ENCODE peak calls at places on chromosomes 1 and 21, in eight cellular contexts. R, E, C, N, G, J, S and K are unnamed samples.

GRCh38 chr1:49556676-49557234 is 467.0 kb downstream of the AGBL4 start:
- DNase-seq in R (no peak), E (no peak), C (no peak), N (no peak), G (no peak), J (no peak), S (no peak), K (no peak)

GRCh38 chr1:30522031-30523004 is 201.1 kb downstream of the MATN1 start:
- DNase-seq in R (peak), E (peak), C (peak), N (peak), G (peak), J (no peak), S (no peak), K (peak)

GRCh38 chr21:38250991-38251418 is 5.8 kb upstream of the KCNJ15 start:
- DNase-seq in R (no peak), E (no peak), C (no peak), N (no peak), G (no peak), J (no peak), S (no peak), K (no peak)

GRCh38 chr1:157199421-157199755 is 61.2 kb upstream of the ETV3 start:
- DNase-seq in R (no peak), E (no peak), C (peak), N (peak), G (peak), J (no peak), S (no peak), K (no peak)

GRCh38 chr1:162992945-162993344 is 76.2 kb upstream of the RGS4 start:
- DNase-seq in R (no peak), E (no peak), C (no peak), N (no peak), G (no peak), J (no peak), S (no peak), K (no peak)

GRCh38 chr1:21955058-21955457 is 17.9 kb upstream of the HSPG2 start:
- DNase-seq in R (peak), E (no peak), C (no peak), N (no peak), G (no peak), J (no peak), S (no peak), K (peak)

GRCh38 chr1:205575294-205575885 is 56.4 kb downstream of the ELK4 start:
- DNase-seq in R (no peak), E (no peak), C (no peak), N (no peak), G (no peak), J (no peak), S (no peak), K (no peak)

GRCh38 chr1:24190970-24191570 is 4.0 kb upstream of the IFNLR1 start:
- DNase-seq in R (no peak), E (no peak), C (no peak), N (no peak), G (no peak), J (peak), S (peak), K (no peak)

GRCh38 chr1:115319706-115320105 is 18.3 kb downstream of the NGF start:
- DNase-seq in R (no peak), E (no peak), C (no peak), N (no peak), G (no peak), J (no peak), S (no peak), K (no peak)

GRCh38 chr1:155206891-155207577 is 663 bp downstream of the THBS3 start:
- DNase-seq in R (peak), E (peak), C (peak), N (peak), G (peak), J (peak), S (peak), K (peak)

GRCh38 chr1:211616231-211617031 is 37.5 kb upstream of the SLC30A1 start:
- DNase-seq in R (peak), E (no peak), C (no peak), N (no peak), G (no peak), J (no peak), S (no peak), K (peak)

GRCh38 chr21:20997308-20997632 is 939 bp upstream of the NCAM2 start:
- DNase-seq in R (peak), E (peak), C (no peak), N (no peak), G (no peak), J (no peak), S (no peak), K (peak)

GRCh38 chr1:19028110-19028509 is 71.6 kb upstream of the IFFO2 start:
- DNase-seq in R (no peak), E (no peak), C (no peak), N (no peak), G (no peak), J (no peak), S (no peak), K (no peak)

GRCh38 chr1:9315411-9316079 is 22.9 kb downstream of the SPSB1 start:
- DNase-seq in R (no peak), E (no peak), C (no peak), N (peak), G (peak), J (no peak), S (no peak), K (peak)

GRCh38 chr1:63557365-63557987 is 34.2 kb downstream of the EFCAB7 start:
- DNase-seq in R (no peak), E (peak), C (peak), N (peak), G (peak), J (no peak), S (peak), K (peak)

GRCh38 chr1:99680258-99680657 is 34.3 kb downstream of the PALMD start:
- DNase-seq in R (no peak), E (no peak), C (no peak), N (peak), G (peak), J (no peak), S (no peak), K (no peak)

GRCh38 chr21:36337099-36337509 is 17.1 kb downstream of the MORC3 start:
- DNase-seq in R (no peak), E (no peak), C (peak), N (peak), G (peak), J (no peak), S (no peak), K (no peak)

GRCh38 chr1:244102051-244102450 is 51.0 kb downstream of the ZBTB18 start:
- DNase-seq in R (no peak), E (no peak), C (no peak), N (no peak), G (no peak), J (no peak), S (no peak), K (no peak)

GRCh38 chr1:20192364-20192763 is 6.0 kb upstream of the PLA2G2C start:
- DNase-seq in R (no peak), E (no peak), C (no peak), N (no peak), G (peak), J (no peak), S (no peak), K (no peak)

GRCh38 chr1:173418107-173418985 is 58.8 kb upstream of the PRDX6 start:
- DNase-seq in R (no peak), E (no peak), C (no peak), N (peak), G (peak), J (peak), S (no peak), K (no peak)

GRCh38 chr1:36743286-36744005 is 260.7 kb upstream of the CSF3R start:
- DNase-seq in R (no peak), E (no peak), C (no peak), N (no peak), G (no peak), J (no peak), S (no peak), K (no peak)

GRCh38 chr1:239315623-239316217 is 70.6 kb upstream of the CHRM3 start:
- DNase-seq in R (no peak), E (no peak), C (no peak), N (no peak), G (no peak), J (no peak), S (no peak), K (no peak)

GRCh38 chr1:197145451-197146029 is 929 bp downstream of the ASPM start:
- DNase-seq in R (no peak), E (peak), C (no peak), N (no peak), G (no peak), J (no peak), S (no peak), K (no peak)

GRCh38 chr21:17387030-17387617 is 125.7 kb upstream of the CXADR start:
- DNase-seq in R (no peak), E (peak), C (peak), N (peak), G (peak), J (no peak), S (peak), K (peak)

GRCh38 chr21:32795802-32796489 is 24.4 kb upstream of the PAXBP1 start:
- DNase-seq in R (no peak), E (no peak), C (no peak), N (no peak), G (no peak), J (no peak), S (no peak), K (no peak)

GRCh38 chr1:151511636-151512215 is 539 bp downstream of the CGN start:
- DNase-seq in R (no peak), E (peak), C (no peak), N (peak), G (no peak), J (peak), S (peak), K (peak)

GRCh38 chr1:34858901-34859441 is 578 bp downstream of the SMIM12 start:
- DNase-seq in R (peak), E (peak), C (no peak), N (peak), G (peak), J (no peak), S (peak), K (no peak)

GRCh38 chr1:186050360-186050759 is 316.2 kb downstream of the HMCN1 start:
- DNase-seq in R (no peak), E (no peak), C (peak), N (peak), G (no peak), J (no peak), S (no peak), K (no peak)

GRCh38 chr1:206535853-206536188 is 28.5 kb downstream of the RASSF5 start:
- DNase-seq in R (no peak), E (no peak), C (no peak), N (no peak), G (no peak), J (no peak), S (no peak), K (no peak)

GRCh38 chr1:201250326-201251011 is 32.8 kb upstream of the PKP1 start:
- DNase-seq in R (no peak), E (no peak), C (no peak), N (no peak), G (no peak), J (no peak), S (no peak), K (no peak)

GRCh38 chr21:43810505-43811261 is 21.3 kb downstream of the RRP1 start:
- DNase-seq in R (peak), E (peak), C (peak), N (peak), G (peak), J (peak), S (peak), K (peak)

GRCh38 chr1:226682841-226683800 is 56.0 kb downstream of the ITPKB start:
- DNase-seq in R (no peak), E (no peak), C (no peak), N (no peak), G (no peak), J (no peak), S (no peak), K (no peak)

GRCh38 chr1:32989160-32989894 is 24.7 kb upstream of the RNF19B start:
- DNase-seq in R (peak), E (peak), C (peak), N (peak), G (peak), J (no peak), S (peak), K (peak)

GRCh38 chr1:202890392-202890791 is 1.4 kb upstream of the RABIF start:
- DNase-seq in R (no peak), E (no peak), C (no peak), N (no peak), G (peak), J (no peak), S (no peak), K (no peak)